ENCODE peak calls at places on chromosomes 12 and 14, in five cellular contexts. One of them, this sample, is unnamed.

GRCh38 chr14:100611811-100612480 is 24.7 kb upstream of the BEGAIN start:
- DNase-seq in right lobe of liver: peak; percentile 5
- DNase-seq in body of pancreas: no peak
- DNase-seq in Peyer's patch: no peak
- DNase-seq in IMR-90: no peak
- DNase-seq in this sample: no peak

GRCh38 chr14:68249534-68250517 is 430.2 kb downstream of the RAD51B start:
- DNase-seq in right lobe of liver: no peak
- DNase-seq in body of pancreas: no peak
- DNase-seq in Peyer's patch: no peak
- DNase-seq in IMR-90: peak; percentile 74
- DNase-seq in this sample: no peak

GRCh38 chr14:70265422-70265821 is 76.7 kb upstream of the SLC8A3 start:
- DNase-seq in right lobe of liver: no peak
- DNase-seq in body of pancreas: no peak
- DNase-seq in Peyer's patch: no peak
- DNase-seq in IMR-90: no peak
- DNase-seq in this sample: peak; percentile 68

GRCh38 chr14:100282766-100283419 is 23.4 kb downstream of the SLC25A29 start:
- DNase-seq in right lobe of liver: no peak
- DNase-seq in body of pancreas: no peak
- DNase-seq in Peyer's patch: no peak
- DNase-seq in IMR-90: no peak
- DNase-seq in this sample: no peak

GRCh38 chr12:124420972-124421674 is 126.2 kb downstream of the RFLNA start:
- DNase-seq in right lobe of liver: no peak
- DNase-seq in body of pancreas: no peak
- DNase-seq in Peyer's patch: no peak
- DNase-seq in IMR-90: no peak
- DNase-seq in this sample: no peak

GRCh38 chr14:58783801-58784511 is 146.2 kb downstream of the DACT1 start:
- DNase-seq in right lobe of liver: no peak
- DNase-seq in body of pancreas: no peak
- DNase-seq in Peyer's patch: no peak
- DNase-seq in IMR-90: peak; percentile 30
- DNase-seq in this sample: no peak

GRCh38 chr12:87413784-87414183 is 615.4 kb downstream of the C12orf50 start:
- DNase-seq in right lobe of liver: no peak
- DNase-seq in body of pancreas: no peak
- DNase-seq in Peyer's patch: no peak
- DNase-seq in IMR-90: peak; percentile 47
- DNase-seq in this sample: no peak

GRCh38 chr14:87797001-87797400 is 196.0 kb downstream of the GALC start:
- DNase-seq in right lobe of liver: no peak
- DNase-seq in body of pancreas: no peak
- DNase-seq in Peyer's patch: no peak
- DNase-seq in IMR-90: no peak
- DNase-seq in this sample: no peak

GRCh38 chr14:88793259-88793625 is 489 bp upstream of the EML5 start:
- DNase-seq in right lobe of liver: no peak
- DNase-seq in body of pancreas: no peak
- DNase-seq in Peyer's patch: no peak
- DNase-seq in IMR-90: no peak
- DNase-seq in this sample: no peak

GRCh38 chr12:63838411-63838810 is 6.1 kb upstream of the SRGAP1 start:
- DNase-seq in right lobe of liver: no peak
- DNase-seq in body of pancreas: no peak
- DNase-seq in Peyer's patch: no peak
- DNase-seq in IMR-90: no peak
- DNase-seq in this sample: no peak

GRCh38 chr12:71125949-71126348 is 31.9 kb downstream of the TSPAN8 start:
- DNase-seq in right lobe of liver: no peak
- DNase-seq in body of pancreas: no peak
- DNase-seq in Peyer's patch: no peak
- DNase-seq in IMR-90: no peak
- DNase-seq in this sample: no peak

DNA sequence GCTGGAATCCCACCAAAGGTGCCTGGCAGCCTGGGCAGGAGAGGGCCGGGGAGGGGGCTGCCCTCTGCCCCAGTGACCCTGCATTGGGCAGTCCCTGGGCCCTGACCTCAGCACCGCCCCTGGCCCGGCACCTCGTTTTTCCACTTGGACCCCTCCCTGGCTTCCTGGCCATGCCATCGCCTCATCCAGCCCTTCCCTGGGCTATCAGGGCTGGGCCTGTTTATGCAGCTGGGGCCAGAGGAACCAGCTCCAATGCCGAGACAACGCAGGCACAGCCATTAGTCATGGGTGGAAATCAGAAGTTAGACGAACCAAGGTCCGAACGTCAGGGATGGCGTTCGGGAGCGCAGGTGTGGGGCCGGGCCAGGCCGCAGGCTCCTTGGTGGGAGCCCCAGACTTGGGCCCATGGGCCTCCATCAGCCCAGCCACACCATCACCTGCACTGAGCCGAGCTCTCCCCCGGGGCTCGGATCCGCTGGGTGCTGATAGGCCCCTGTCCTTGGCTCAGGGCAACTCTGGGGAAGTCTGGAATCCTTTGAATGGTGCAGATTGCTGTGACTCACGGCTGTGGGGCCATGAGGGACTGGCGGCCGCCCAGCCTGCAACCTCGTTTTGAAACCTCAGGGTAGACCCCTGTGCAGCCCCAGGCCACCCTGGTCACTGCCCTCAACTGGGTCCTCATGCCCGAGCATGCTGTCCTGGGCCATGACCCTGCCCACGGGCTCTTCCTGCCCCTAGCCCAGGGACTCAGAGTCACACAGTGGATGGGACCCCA is 169.4 kb downstream of the KIF26A start:
- DNase-seq in right lobe of liver: peak; percentile 9
- DNase-seq in body of pancreas: no peak
- DNase-seq in Peyer's patch: no peak
- DNase-seq in IMR-90: no peak
- DNase-seq in this sample: no peak
- TF ChIP-seq POLR2A in right lobe of liver: no peak
- TF ChIP-seq POLR2A in body of pancreas: no peak
- TF ChIP-seq POLR2A in Peyer's patch: no peak
- TF ChIP-seq POLR2A in IMR-90: no peak
- TF ChIP-seq POLR2A in this sample: no peak

GRCh38 chr14:64942531-64943111 is at the start of gene GPX2:
- DNase-seq in right lobe of liver: peak; percentile 87
- DNase-seq in body of pancreas: peak; percentile 80
- DNase-seq in Peyer's patch: no peak
- DNase-seq in IMR-90: no peak
- DNase-seq in this sample: no peak
- TF ChIP-seq POLR2A in right lobe of liver: peak; percentile 65
- TF ChIP-seq POLR2A in body of pancreas: peak; percentile 37
- TF ChIP-seq POLR2A in Peyer's patch: peak; percentile 70
- TF ChIP-seq POLR2A in IMR-90: no peak
- TF ChIP-seq POLR2A in this sample: no peak

DNA sequence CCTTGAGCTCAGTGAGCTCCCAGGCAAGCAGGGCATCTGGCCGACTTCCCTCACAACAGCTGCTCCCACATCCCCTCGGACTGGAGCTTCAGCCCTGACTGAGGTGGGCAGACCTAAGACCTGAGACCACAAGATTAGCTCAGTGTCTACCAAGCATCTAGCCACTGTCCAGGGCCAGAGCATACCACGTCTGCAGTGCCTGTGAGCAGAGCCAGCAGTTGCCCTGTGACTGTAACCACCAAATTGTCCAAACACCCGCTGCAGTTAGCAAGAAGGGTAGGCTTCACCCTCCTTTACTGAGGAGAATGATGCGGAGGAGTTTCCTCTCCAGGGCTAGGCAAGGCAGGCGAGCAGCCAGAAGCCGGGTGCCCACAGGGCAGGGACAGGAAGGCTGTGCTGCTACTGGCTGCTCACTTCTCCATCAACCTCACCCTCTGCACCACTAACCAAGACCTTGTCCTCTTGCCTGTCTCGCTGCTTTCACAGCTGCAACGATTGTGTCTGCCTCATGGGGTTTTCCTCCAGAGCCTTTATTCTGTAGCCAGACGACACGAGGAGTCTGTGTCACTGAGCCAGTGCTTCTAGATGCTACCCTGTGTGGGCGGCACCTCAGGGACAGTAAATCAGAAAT is 53.9 kb downstream of the ANAPC7 start:
- DNase-seq in right lobe of liver: no peak
- DNase-seq in body of pancreas: no peak
- DNase-seq in Peyer's patch: no peak
- DNase-seq in IMR-90: no peak
- DNase-seq in this sample: no peak
- TF ChIP-seq POLR2A in right lobe of liver: no peak
- TF ChIP-seq POLR2A in body of pancreas: no peak
- TF ChIP-seq POLR2A in Peyer's patch: no peak
- TF ChIP-seq POLR2A in IMR-90: no peak
- TF ChIP-seq POLR2A in this sample: no peak

DNA sequence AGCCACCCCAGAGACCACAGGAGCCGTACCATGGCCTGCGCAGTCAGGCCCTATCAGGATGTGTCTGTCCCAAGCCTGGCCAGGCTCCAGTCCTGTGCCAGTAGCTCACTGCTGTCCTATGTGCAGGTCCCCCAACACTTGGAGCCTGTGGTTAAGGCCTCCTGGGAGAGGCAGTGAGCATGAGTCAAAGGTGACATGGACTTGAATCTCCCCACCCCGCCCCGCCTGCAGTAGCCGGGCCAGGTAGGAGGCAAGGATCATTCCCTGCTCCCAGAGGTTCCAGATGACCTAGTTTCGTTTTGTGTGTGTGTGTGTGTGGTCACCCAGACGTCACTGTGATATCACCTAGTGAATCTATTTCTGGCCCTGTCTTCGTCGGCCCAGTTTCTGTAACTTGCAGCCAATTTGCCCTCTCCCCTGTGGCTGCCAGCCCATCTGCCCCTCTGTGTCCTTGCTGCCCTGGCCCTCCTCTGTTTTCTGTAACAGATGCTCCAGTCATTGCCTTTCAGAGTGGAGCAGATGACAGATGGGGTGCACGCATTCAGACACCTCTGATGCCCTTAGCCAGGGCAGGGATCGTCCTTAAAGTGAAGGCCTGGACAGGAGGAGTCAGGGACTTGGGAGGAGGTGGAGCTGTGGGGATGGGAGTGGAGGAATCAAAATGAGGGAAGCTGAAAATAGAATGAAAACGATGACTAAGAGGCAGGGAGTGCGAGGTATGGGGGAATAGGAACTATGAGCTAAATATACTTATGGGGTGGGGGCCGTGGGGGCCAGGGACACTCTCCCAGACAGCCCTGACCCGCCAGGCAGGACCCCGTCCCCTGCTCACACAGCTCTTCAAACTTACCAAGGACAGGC is 37.4 kb downstream of the SLC6A12 start:
- DNase-seq in right lobe of liver: peak; percentile 65
- DNase-seq in body of pancreas: no peak
- DNase-seq in Peyer's patch: no peak
- DNase-seq in IMR-90: peak; percentile 61
- DNase-seq in this sample: peak; percentile 13
- TF ChIP-seq POLR2A in right lobe of liver: no peak
- TF ChIP-seq POLR2A in body of pancreas: no peak
- TF ChIP-seq POLR2A in Peyer's patch: no peak
- TF ChIP-seq POLR2A in IMR-90: no peak
- TF ChIP-seq POLR2A in this sample: peak; percentile 34

GRCh38 chr14:34714320-34715107 is at the start of gene CFL2:
- DNase-seq in right lobe of liver: peak; percentile 86
- DNase-seq in body of pancreas: peak; percentile 84
- DNase-seq in Peyer's patch: peak; percentile 75
- DNase-seq in IMR-90: peak; percentile 52
- DNase-seq in this sample: peak; percentile 87

GRCh38 chr14:34713122-34713680 is 1.2 kb downstream of the CFL2 start:
- DNase-seq in right lobe of liver: no peak
- DNase-seq in body of pancreas: no peak
- DNase-seq in Peyer's patch: no peak
- DNase-seq in IMR-90: no peak
- DNase-seq in this sample: no peak

GRCh38 chr14:34711808-34712712 is 2.3 kb downstream of the CFL2 start:
- DNase-seq in right lobe of liver: no peak
- DNase-seq in body of pancreas: no peak
- DNase-seq in Peyer's patch: no peak
- DNase-seq in IMR-90: no peak
- DNase-seq in this sample: no peak

GRCh38 chr14:34715108-34715863 is 893 bp upstream of the CFL2 start:
- DNase-seq in right lobe of liver: no peak
- DNase-seq in body of pancreas: no peak
- DNase-seq in Peyer's patch: no peak
- DNase-seq in IMR-90: no peak
- DNase-seq in this sample: no peak

GRCh38 chr14:34713681-34714319 is 593 bp downstream of the CFL2 start:
- DNase-seq in right lobe of liver: peak; percentile 49
- DNase-seq in body of pancreas: peak; percentile 23
- DNase-seq in Peyer's patch: peak; percentile 53
- DNase-seq in IMR-90: peak; percentile 84
- DNase-seq in this sample: peak; percentile 66
- TF ChIP-seq POLR2A in right lobe of liver: peak; percentile 25
- TF ChIP-seq POLR2A in body of pancreas: peak; percentile 75
- TF ChIP-seq POLR2A in Peyer's patch: no peak
- TF ChIP-seq POLR2A in IMR-90: peak; percentile 64
- TF ChIP-seq POLR2A in this sample: no peak

DNA sequence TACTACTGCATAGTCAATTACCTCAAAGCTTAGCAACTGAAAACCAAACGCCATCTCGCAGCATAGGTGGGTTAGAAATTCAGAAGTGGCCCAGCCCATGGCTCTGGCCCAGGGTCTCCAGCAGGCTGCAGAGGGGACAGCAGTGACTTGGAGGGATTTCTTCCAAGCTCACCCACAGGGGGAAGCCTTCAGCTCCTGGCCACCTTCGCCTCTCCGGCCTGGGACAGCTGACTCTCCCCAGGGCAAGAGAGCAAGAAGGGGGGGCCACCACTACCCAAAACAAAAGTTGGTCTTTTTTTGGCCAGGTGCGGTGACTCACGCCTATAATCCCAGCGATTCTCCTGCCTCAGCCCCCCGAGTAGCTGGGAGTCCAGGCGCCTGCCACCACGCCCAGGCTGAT is 32.2 kb upstream of the ANKRD9 start:
- DNase-seq in right lobe of liver: no peak
- DNase-seq in body of pancreas: no peak
- DNase-seq in Peyer's patch: no peak
- DNase-seq in IMR-90: no peak
- DNase-seq in this sample: no peak
- TF ChIP-seq POLR2A in right lobe of liver: no peak
- TF ChIP-seq POLR2A in body of pancreas: no peak
- TF ChIP-seq POLR2A in Peyer's patch: no peak
- TF ChIP-seq POLR2A in IMR-90: no peak
- TF ChIP-seq POLR2A in this sample: no peak

GRCh38 chr14:24426912-24427536 is 2.4 kb downstream of the CBLN3 start:
- DNase-seq in right lobe of liver: peak; percentile 43
- DNase-seq in body of pancreas: peak; percentile 81
- DNase-seq in Peyer's patch: no peak
- DNase-seq in IMR-90: no peak
- DNase-seq in this sample: peak; percentile 25
- TF ChIP-seq POLR2A in right lobe of liver: no peak
- TF ChIP-seq POLR2A in body of pancreas: peak; percentile 59
- TF ChIP-seq POLR2A in Peyer's patch: no peak
- TF ChIP-seq POLR2A in IMR-90: no peak
- TF ChIP-seq POLR2A in this sample: no peak

GRCh38 chr14:34649344-34649743 is 19.4 kb upstream of the SNX6 start:
- DNase-seq in right lobe of liver: no peak
- DNase-seq in body of pancreas: no peak
- DNase-seq in Peyer's patch: no peak
- DNase-seq in IMR-90: peak; percentile 97
- DNase-seq in this sample: no peak
- TF ChIP-seq POLR2A in right lobe of liver: no peak
- TF ChIP-seq POLR2A in body of pancreas: no peak
- TF ChIP-seq POLR2A in Peyer's patch: no peak
- TF ChIP-seq POLR2A in IMR-90: peak; percentile 49
- TF ChIP-seq POLR2A in this sample: no peak